ENCODE peak calls at places on chromosome 15, in eight cellular contexts. One of them, this sample, is unnamed.

GRCh38 chr15:99446565-99447496 is 119.0 kb upstream of the MEF2A start:
- DNase-seq in omental fat pad: no peak
- DNase-seq in cardiac muscle cell: no peak
- DNase-seq in stomach: peak; percentile 23
- DNase-seq in HFFc6: no peak
- DNase-seq in A549: no peak
- DNase-seq in ovary: peak; percentile 19
- DNase-seq in glutamatergic neuron: no peak
- DNase-seq in this sample: peak; percentile 10

GRCh38 chr15:75823860-75824613 is 19.2 kb upstream of the UBE2Q2 start:
- DNase-seq in A549: peak; percentile 25
- DNase-seq in HFFc6: no peak
- DNase-seq in ovary: no peak
- DNase-seq in glutamatergic neuron: no peak
- DNase-seq in omental fat pad: no peak
- DNase-seq in stomach: no peak
- DNase-seq in cardiac muscle cell: peak; percentile 49
- DNase-seq in this sample: no peak

GRCh38 chr15:92898988-92899909 is 875 bp upstream of the CHD2 start:
- DNase-seq in cardiac muscle cell: no peak
- DNase-seq in glutamatergic neuron: no peak
- DNase-seq in omental fat pad: no peak
- DNase-seq in A549: peak; percentile 73
- DNase-seq in stomach: no peak
- DNase-seq in ovary: no peak
- DNase-seq in HFFc6: no peak
- DNase-seq in this sample: no peak

GRCh38 chr15:100259266-100259665 is 82.5 kb downstream of the ADAMTS17 start:
- DNase-seq in stomach: no peak
- DNase-seq in A549: no peak
- DNase-seq in cardiac muscle cell: no peak
- DNase-seq in ovary: no peak
- DNase-seq in omental fat pad: no peak
- DNase-seq in glutamatergic neuron: no peak
- DNase-seq in HFFc6: no peak
- DNase-seq in this sample: no peak

GRCh38 chr15:71780349-71780976 is 29.9 kb upstream of the NR2E3 start:
- DNase-seq in A549: peak; percentile 90
- DNase-seq in glutamatergic neuron: peak; percentile 50
- DNase-seq in stomach: no peak
- DNase-seq in cardiac muscle cell: peak; percentile 79
- DNase-seq in omental fat pad: no peak
- DNase-seq in HFFc6: peak; percentile 32
- DNase-seq in ovary: no peak
- DNase-seq in this sample: no peak

GRCh38 chr15:66046326-66046725 is 177.0 kb downstream of the RAB11A start:
- DNase-seq in omental fat pad: no peak
- DNase-seq in glutamatergic neuron: no peak
- DNase-seq in HFFc6: no peak
- DNase-seq in stomach: no peak
- DNase-seq in ovary: no peak
- DNase-seq in A549: no peak
- DNase-seq in cardiac muscle cell: no peak
- DNase-seq in this sample: no peak

GRCh38 chr15:45773149-45773548 is 138.3 kb downstream of the SQOR start:
- DNase-seq in A549: no peak
- DNase-seq in omental fat pad: no peak
- DNase-seq in ovary: no peak
- DNase-seq in stomach: no peak
- DNase-seq in HFFc6: no peak
- DNase-seq in glutamatergic neuron: no peak
- DNase-seq in cardiac muscle cell: peak; percentile 9
- DNase-seq in this sample: no peak

GRCh38 chr15:47218295-47218694 is 499.0 kb upstream of the SEMA6D start:
- DNase-seq in HFFc6: no peak
- DNase-seq in stomach: no peak
- DNase-seq in glutamatergic neuron: no peak
- DNase-seq in A549: no peak
- DNase-seq in omental fat pad: no peak
- DNase-seq in ovary: no peak
- DNase-seq in cardiac muscle cell: no peak
- DNase-seq in this sample: no peak

GRCh38 chr15:74826372-74826819 is at the start of gene CPLX3:
- DNase-seq in ovary: peak; percentile 74
- DNase-seq in glutamatergic neuron: no peak
- DNase-seq in A549: no peak
- DNase-seq in cardiac muscle cell: peak; percentile 21
- DNase-seq in HFFc6: no peak
- DNase-seq in stomach: peak; percentile 34
- DNase-seq in omental fat pad: no peak
- DNase-seq in this sample: peak; percentile 63

GRCh38 chr15:82882250-82882928 is 70.1 kb downstream of the HOMER2 start:
- DNase-seq in ovary: no peak
- DNase-seq in HFFc6: no peak
- DNase-seq in glutamatergic neuron: no peak
- DNase-seq in A549: no peak
- DNase-seq in omental fat pad: no peak
- DNase-seq in cardiac muscle cell: no peak
- DNase-seq in stomach: no peak
- DNase-seq in this sample: no peak

GRCh38 chr15:54820811-54821210 is 375.9 kb downstream of the RSL24D1 start:
- DNase-seq in HFFc6: no peak
- DNase-seq in omental fat pad: no peak
- DNase-seq in stomach: no peak
- DNase-seq in cardiac muscle cell: no peak
- DNase-seq in A549: no peak
- DNase-seq in glutamatergic neuron: no peak
- DNase-seq in ovary: no peak
- DNase-seq in this sample: no peak

GRCh38 chr15:73804421-73804820 is 51.3 kb upstream of the INSYN1 start:
- DNase-seq in stomach: no peak
- DNase-seq in glutamatergic neuron: no peak
- DNase-seq in A549: no peak
- DNase-seq in HFFc6: no peak
- DNase-seq in ovary: no peak
- DNase-seq in omental fat pad: no peak
- DNase-seq in cardiac muscle cell: no peak
- DNase-seq in this sample: no peak

GRCh38 chr15:48355377-48355776 is 24.1 kb downstream of the DUT start:
- DNase-seq in stomach: no peak
- DNase-seq in ovary: no peak
- DNase-seq in A549: peak; percentile 15
- DNase-seq in cardiac muscle cell: peak; percentile 71
- DNase-seq in glutamatergic neuron: no peak
- DNase-seq in HFFc6: no peak
- DNase-seq in omental fat pad: no peak
- DNase-seq in this sample: no peak

GRCh38 chr15:73697033-73697467 is 12.9 kb downstream of the CD276 start:
- DNase-seq in cardiac muscle cell: peak; percentile 98
- DNase-seq in ovary: peak; percentile 91
- DNase-seq in HFFc6: peak; percentile 86
- DNase-seq in A549: no peak
- DNase-seq in omental fat pad: peak; percentile 38
- DNase-seq in glutamatergic neuron: peak; percentile 62
- DNase-seq in stomach: peak; percentile 78
- DNase-seq in this sample: peak; percentile 45

GRCh38 chr15:100972975-100973350 is 53.8 kb downstream of the LRRK1 start:
- DNase-seq in cardiac muscle cell: peak; percentile 6
- DNase-seq in A549: no peak
- DNase-seq in omental fat pad: no peak
- DNase-seq in glutamatergic neuron: peak; percentile 35
- DNase-seq in ovary: no peak
- DNase-seq in stomach: no peak
- DNase-seq in HFFc6: no peak
- DNase-seq in this sample: no peak

GRCh38 chr15:75861750-75862402 is 18.6 kb downstream of the UBE2Q2 start:
- DNase-seq in ovary: no peak
- DNase-seq in A549: no peak
- DNase-seq in cardiac muscle cell: no peak
- DNase-seq in omental fat pad: no peak
- DNase-seq in HFFc6: no peak
- DNase-seq in stomach: no peak
- DNase-seq in glutamatergic neuron: no peak
- DNase-seq in this sample: no peak

GRCh38 chr15:29937956-29938355 is 115.7 kb upstream of the TJP1 start:
- DNase-seq in cardiac muscle cell: peak; percentile 29
- DNase-seq in glutamatergic neuron: no peak
- DNase-seq in HFFc6: no peak
- DNase-seq in ovary: no peak
- DNase-seq in A549: no peak
- DNase-seq in omental fat pad: no peak
- DNase-seq in stomach: no peak
- DNase-seq in this sample: no peak

GRCh38 chr15:62533687-62534086 is 368.6 kb upstream of the C2CD4B start:
- DNase-seq in HFFc6: no peak
- DNase-seq in A549: no peak
- DNase-seq in cardiac muscle cell: no peak
- DNase-seq in glutamatergic neuron: peak; percentile 47
- DNase-seq in ovary: no peak
- DNase-seq in stomach: no peak
- DNase-seq in omental fat pad: no peak
- DNase-seq in this sample: no peak

GRCh38 chr15:99169769-99170311 is 65.0 kb downstream of the SYNM start:
- DNase-seq in cardiac muscle cell: peak; percentile 86
- DNase-seq in HFFc6: peak; percentile 72
- DNase-seq in glutamatergic neuron: no peak
- DNase-seq in ovary: no peak
- DNase-seq in omental fat pad: no peak
- DNase-seq in A549: no peak
- DNase-seq in stomach: no peak
- DNase-seq in this sample: no peak

GRCh38 chr15:67023517-67024321 is 41.7 kb upstream of the SMAD3 start:
- DNase-seq in omental fat pad: no peak
- DNase-seq in stomach: no peak
- DNase-seq in ovary: no peak
- DNase-seq in A549: no peak
- DNase-seq in HFFc6: no peak
- DNase-seq in cardiac muscle cell: no peak
- DNase-seq in glutamatergic neuron: no peak
- DNase-seq in this sample: no peak

GRCh38 chr15:22808761-22809280 is 22.4 kb downstream of the NIPA1 start:
- DNase-seq in omental fat pad: no peak
- DNase-seq in cardiac muscle cell: no peak
- DNase-seq in stomach: no peak
- DNase-seq in glutamatergic neuron: no peak
- DNase-seq in A549: no peak
- DNase-seq in ovary: no peak
- DNase-seq in HFFc6: no peak
- DNase-seq in this sample: no peak

GRCh38 chr15:98134875-98135274 is 174.4 kb downstream of the ARRDC4 start:
- DNase-seq in HFFc6: no peak
- DNase-seq in omental fat pad: no peak
- DNase-seq in glutamatergic neuron: no peak
- DNase-seq in ovary: no peak
- DNase-seq in A549: no peak
- DNase-seq in cardiac muscle cell: no peak
- DNase-seq in stomach: no peak
- DNase-seq in this sample: no peak

GRCh38 chr15:84946772-84947489 is 34.7 kb upstream of the PDE8A start:
- DNase-seq in omental fat pad: no peak
- DNase-seq in A549: no peak
- DNase-seq in cardiac muscle cell: no peak
- DNase-seq in glutamatergic neuron: no peak
- DNase-seq in stomach: peak; percentile 49
- DNase-seq in HFFc6: no peak
- DNase-seq in ovary: no peak
- DNase-seq in this sample: no peak

GRCh38 chr15:98754283-98755022 is 106.1 kb downstream of the IGF1R start:
- DNase-seq in HFFc6: no peak
- DNase-seq in glutamatergic neuron: no peak
- DNase-seq in stomach: no peak
- DNase-seq in omental fat pad: no peak
- DNase-seq in A549: peak; percentile 53
- DNase-seq in ovary: no peak
- DNase-seq in cardiac muscle cell: peak; percentile 45
- DNase-seq in this sample: no peak

GRCh38 chr15:83846847-83847246 is 192.9 kb downstream of the ADAMTSL3 start:
- DNase-seq in HFFc6: no peak
- DNase-seq in cardiac muscle cell: peak; percentile 94
- DNase-seq in stomach: no peak
- DNase-seq in omental fat pad: no peak
- DNase-seq in ovary: no peak
- DNase-seq in A549: no peak
- DNase-seq in glutamatergic neuron: no peak
- DNase-seq in this sample: no peak

GRCh38 chr15:73683624-73684536 is at the start of gene CD276:
- DNase-seq in stomach: peak; percentile 80
- DNase-seq in glutamatergic neuron: peak; percentile 85
- DNase-seq in A549: peak; percentile 47
- DNase-seq in HFFc6: peak; percentile 67
- DNase-seq in omental fat pad: peak; percentile 42
- DNase-seq in cardiac muscle cell: peak; percentile 78
- DNase-seq in ovary: peak; percentile 78
- DNase-seq in this sample: no peak

GRCh38 chr15:76398301-76398700 is 61.7 kb downstream of the ISL2 start:
- DNase-seq in stomach: no peak
- DNase-seq in omental fat pad: no peak
- DNase-seq in cardiac muscle cell: no peak
- DNase-seq in ovary: no peak
- DNase-seq in glutamatergic neuron: no peak
- DNase-seq in A549: no peak
- DNase-seq in HFFc6: no peak
- DNase-seq in this sample: no peak

GRCh38 chr15:89184367-89184766 is 37.0 kb downstream of the RLBP1 start:
- DNase-seq in stomach: no peak
- DNase-seq in ovary: no peak
- DNase-seq in A549: no peak
- DNase-seq in cardiac muscle cell: peak; percentile 11
- DNase-seq in omental fat pad: no peak
- DNase-seq in HFFc6: no peak
- DNase-seq in glutamatergic neuron: no peak
- DNase-seq in this sample: no peak
- TF ChIP-seq CTCF in stomach: no peak
- TF ChIP-seq CTCF in ovary: no peak
- TF ChIP-seq CTCF in A549: no peak
- TF ChIP-seq CTCF in cardiac muscle cell: no peak
- TF ChIP-seq CTCF in omental fat pad: no peak
- TF ChIP-seq CTCF in HFFc6: no peak
- TF ChIP-seq CTCF in glutamatergic neuron: no peak
- TF ChIP-seq CTCF in this sample: no peak

GRCh38 chr15:88913017-88913849 is at the start of gene MFGE8:
- DNase-seq in stomach: peak; percentile 54
- DNase-seq in A549: peak; percentile 77
- DNase-seq in omental fat pad: peak; percentile 64
- DNase-seq in cardiac muscle cell: peak; percentile 77
- DNase-seq in glutamatergic neuron: peak; percentile 77
- DNase-seq in ovary: peak; percentile 85
- DNase-seq in HFFc6: peak; percentile 71
- DNase-seq in this sample: peak; percentile 58
- TF ChIP-seq CTCF in stomach: no peak
- TF ChIP-seq CTCF in A549: no peak
- TF ChIP-seq CTCF in omental fat pad: no peak
- TF ChIP-seq CTCF in cardiac muscle cell: peak; percentile 2
- TF ChIP-seq CTCF in glutamatergic neuron: peak; percentile 26
- TF ChIP-seq CTCF in ovary: no peak
- TF ChIP-seq CTCF in HFFc6: peak; percentile 58
- TF ChIP-seq CTCF in this sample: no peak

GRCh38 chr15:32857732-32858131 is 139.9 kb downstream of the GREM1 start:
- DNase-seq in omental fat pad: no peak
- DNase-seq in stomach: no peak
- DNase-seq in ovary: no peak
- DNase-seq in A549: no peak
- DNase-seq in cardiac muscle cell: no peak
- DNase-seq in HFFc6: no peak
- DNase-seq in glutamatergic neuron: no peak
- DNase-seq in this sample: no peak
- TF ChIP-seq CTCF in omental fat pad: no peak
- TF ChIP-seq CTCF in stomach: no peak
- TF ChIP-seq CTCF in ovary: no peak
- TF ChIP-seq CTCF in A549: no peak
- TF ChIP-seq CTCF in cardiac muscle cell: no peak
- TF ChIP-seq CTCF in HFFc6: no peak
- TF ChIP-seq CTCF in glutamatergic neuron: no peak
- TF ChIP-seq CTCF in this sample: no peak

GRCh38 chr15:90529369-90530249 is at the start of gene CRTC3:
- DNase-seq in stomach: peak; percentile 50
- DNase-seq in cardiac muscle cell: peak; percentile 61
- DNase-seq in glutamatergic neuron: peak; percentile 63
- DNase-seq in HFFc6: peak; percentile 26
- DNase-seq in A549: peak; percentile 68
- DNase-seq in omental fat pad: no peak
- DNase-seq in ovary: peak; percentile 76
- DNase-seq in this sample: peak; percentile 57
- TF ChIP-seq CTCF in stomach: no peak
- TF ChIP-seq CTCF in cardiac muscle cell: peak; percentile 3
- TF ChIP-seq CTCF in glutamatergic neuron: no peak
- TF ChIP-seq CTCF in HFFc6: no peak
- TF ChIP-seq CTCF in A549: peak; percentile 32
- TF ChIP-seq CTCF in omental fat pad: no peak
- TF ChIP-seq CTCF in ovary: no peak
- TF ChIP-seq CTCF in this sample: no peak

This sample was measured in natural killer cell.